ENCODE peak calls at places on chromosomes 3 and 15, in four cellular contexts. P is stimulated activated CD8-positive, alpha-beta memory T cell treated with anti-CD3 and anti-CD28 coated beads, Interleukin-7, amount 100 ng/mL, for 48 hours; N is mesothelial cell of epicardium; C is effector memory CD4-positive, alpha-beta T cell. L is an unnamed sample.

GRCh38 chr3:143354342-143354741 is 234.8 kb downstream of the CHST2 start:
- DNase-seq in N (no peak), P (no peak), C (no peak), L (no peak)

GRCh38 chr15:97688886-97689285 is 271.6 kb upstream of the ARRDC4 start:
- DNase-seq in P (no peak), C (no peak), N (no peak), L (no peak)

GRCh38 chr15:89486726-89487050 is 9.7 kb downstream of the RHCG start:
- DNase-seq in N (no peak), P (peak; percentile 37), C (no peak), L (no peak)

GRCh38 chr15:65869954-65870871 is 922 bp downstream of the RAB11A start:
- DNase-seq in C (no peak), P (no peak), N (peak; percentile 66), L (no peak)

GRCh38 chr3:69809076-69809835 is 70.0 kb downstream of the MITF start:
- DNase-seq in N (no peak), C (no peak), P (no peak), L (no peak)

GRCh38 chr15:68833734-68834334 is 13.1 kb upstream of the ANP32A start:
- DNase-seq in N (no peak), P (no peak), C (no peak), L (no peak)

GRCh38 chr3:64988188-64988587 is 300.4 kb upstream of the ADAMTS9 start:
- DNase-seq in C (no peak), P (no peak), N (no peak), L (no peak)

GRCh38 chr3:129441782-129442181 is 1.8 kb downstream of the IFT122 start:
- DNase-seq in P (no peak), C (no peak), N (no peak), L (no peak)

GRCh38 chr3:141243295-141243707 is 11.7 kb downstream of the PXYLP1 start:
- DNase-seq in C (no peak), N (no peak), P (peak; percentile 78), L (no peak)

GRCh38 chr15:75532413-75533250 is 46.5 kb downstream of the PTPN9 start:
- DNase-seq in P (no peak), N (no peak), C (no peak), L (no peak)

GRCh38 chr3:155934215-155934614 is 63.8 kb downstream of the GMPS start:
- DNase-seq in N (no peak), C (no peak), P (no peak), L (no peak)

GRCh38 chr3:190444576-190445145 is 5.0 kb downstream of the TMEM207 start:
- DNase-seq in P (no peak), C (no peak), N (no peak), L (no peak)

GRCh38 chr15:62850791-62851291 is 191.7 kb upstream of the TPM1 start:
- DNase-seq in C (no peak), N (no peak), P (no peak), L (no peak)

GRCh38 chr15:58856090-58856489 is 77.4 kb downstream of the SLTM start:
- DNase-seq in N (no peak), P (no peak), C (no peak), L (no peak)

GRCh38 chr15:94186770-94187331 is 44.5 kb upstream of the MCTP2 start:
- DNase-seq in C (no peak), P (no peak), N (no peak), L (no peak)

GRCh38 chr3:16824085-16824696 is 60.6 kb upstream of the PLCL2 start:
- DNase-seq in P (peak; percentile 20), N (no peak), C (no peak), L (no peak)

GRCh38 chr3:46566040-46566631 is at the start of gene LRRC2:
- DNase-seq in C (peak; percentile 10), P (no peak), N (peak; percentile 53), L (no peak)

L was measured in NCI-H1930.